ENCODE peak calls at places on chromosomes 6 and 20, in four cellular contexts. One of them, this sample, is unnamed.

GRCh38 chr20:63264519-63264918 is 8.1 kb upstream of the ARFGAP1 start:
- DNase-seq in HepG2: no peak
- DNase-seq in GM12878: no peak
- DNase-seq in K562: no peak
- DNase-seq in this sample: no peak

GRCh38 chr6:32609731-32610640 is 20.3 kb upstream of the HLA-DRB1 start:
- DNase-seq in GM12878: peak; percentile 100
- DNase-seq in HepG2: peak; percentile 21
- DNase-seq in K562: peak; percentile 72
- DNase-seq in this sample: peak; percentile 92

GRCh38 chr6:13554929-13555333 is 19.5 kb upstream of the SIRT5 start:
- DNase-seq in K562: no peak
- DNase-seq in HepG2: no peak
- DNase-seq in GM12878: no peak
- DNase-seq in this sample: no peak

GRCh38 chr6:68975064-68975463 is 340.0 kb downstream of the ADGRB3 start:
- DNase-seq in HepG2: no peak
- DNase-seq in K562: no peak
- DNase-seq in GM12878: no peak
- DNase-seq in this sample: peak; percentile 17

GRCh38 chr6:113873043-113873667 is 16.0 kb downstream of the MARCKS start:
- DNase-seq in HepG2: peak; percentile 88
- DNase-seq in K562: no peak
- DNase-seq in GM12878: no peak
- DNase-seq in this sample: no peak

GRCh38 chr20:43667341-43668132 is 623 bp downstream of the MYBL2 start:
- DNase-seq in GM12878: no peak
- DNase-seq in HepG2: no peak
- DNase-seq in K562: peak; percentile 78
- DNase-seq in this sample: peak; percentile 65

GRCh38 chr6:22653980-22654610 is 84.7 kb downstream of the HDGFL1 start:
- DNase-seq in HepG2: peak; percentile 50
- DNase-seq in GM12878: no peak
- DNase-seq in K562: no peak
- DNase-seq in this sample: no peak

GRCh38 chr6:41984623-41985022 is 43.0 kb upstream of the CCND3 start:
- DNase-seq in K562: no peak
- DNase-seq in HepG2: no peak
- DNase-seq in GM12878: no peak
- DNase-seq in this sample: no peak

GRCh38 chr6:111027219-111027618 is 45.4 kb downstream of the RPF2 start:
- DNase-seq in HepG2: no peak
- DNase-seq in GM12878: no peak
- DNase-seq in K562: no peak
- DNase-seq in this sample: no peak

GRCh38 chr6:14729186-14729871 is 516.5 kb upstream of the JARID2 start:
- DNase-seq in GM12878: peak; percentile 56
- DNase-seq in HepG2: no peak
- DNase-seq in K562: no peak
- DNase-seq in this sample: no peak
- TF ChIP-seq BHLHE40 in GM12878: peak; percentile 16
- TF ChIP-seq BHLHE40 in HepG2: no peak
- TF ChIP-seq BHLHE40 in K562: no peak
- TF ChIP-seq BHLHE40 in this sample: no peak

GRCh38 chr20:50130995-50131394 is 18.0 kb upstream of the UBE2V1 start:
- DNase-seq in GM12878: no peak
- DNase-seq in HepG2: no peak
- DNase-seq in K562: no peak
- DNase-seq in this sample: no peak
- TF ChIP-seq FOXM1 in GM12878: no peak
- TF ChIP-seq FOXM1 in HepG2: no peak
- TF ChIP-seq FOXM1 in K562: no peak
- TF ChIP-seq FOXM1 in this sample: no peak

GRCh38 chr6:125866433-125866832 is 75.7 kb downstream of the NCOA7 start:
- DNase-seq in HepG2: no peak
- DNase-seq in K562: no peak
- DNase-seq in GM12878: no peak
- DNase-seq in this sample: no peak

GRCh38 chr6:125869427-125869826 is 78.7 kb downstream of the NCOA7 start:
- DNase-seq in GM12878: no peak
- DNase-seq in K562: no peak
- DNase-seq in HepG2: no peak
- DNase-seq in this sample: no peak

GRCh38 chr6:125868252-125868651 is 77.5 kb downstream of the NCOA7 start:
- DNase-seq in HepG2: no peak
- DNase-seq in K562: no peak
- DNase-seq in GM12878: no peak
- DNase-seq in this sample: no peak

GRCh38 chr6:125868996-125869395 is 78.2 kb downstream of the NCOA7 start:
- DNase-seq in K562: no peak
- DNase-seq in GM12878: no peak
- DNase-seq in HepG2: no peak
- DNase-seq in this sample: no peak

GRCh38 chr6:125867483-125867935 is 76.7 kb downstream of the NCOA7 start:
- DNase-seq in K562: no peak
- DNase-seq in GM12878: no peak
- DNase-seq in HepG2: peak; percentile 24
- DNase-seq in this sample: no peak
- TF ChIP-seq BHLHE40 in K562: no peak
- TF ChIP-seq BHLHE40 in GM12878: no peak
- TF ChIP-seq BHLHE40 in HepG2: no peak
- TF ChIP-seq BHLHE40 in this sample: no peak

GRCh38 chr6:159357211-159357920 is 188.2 kb downstream of the FNDC1 start:
- DNase-seq in GM12878: no peak
- DNase-seq in K562: no peak
- DNase-seq in HepG2: no peak
- DNase-seq in this sample: no peak

GRCh38 chr6:159360306-159360705 is 191.1 kb downstream of the FNDC1 start:
- DNase-seq in K562: no peak
- DNase-seq in GM12878: no peak
- DNase-seq in HepG2: no peak
- DNase-seq in this sample: no peak

DNA sequence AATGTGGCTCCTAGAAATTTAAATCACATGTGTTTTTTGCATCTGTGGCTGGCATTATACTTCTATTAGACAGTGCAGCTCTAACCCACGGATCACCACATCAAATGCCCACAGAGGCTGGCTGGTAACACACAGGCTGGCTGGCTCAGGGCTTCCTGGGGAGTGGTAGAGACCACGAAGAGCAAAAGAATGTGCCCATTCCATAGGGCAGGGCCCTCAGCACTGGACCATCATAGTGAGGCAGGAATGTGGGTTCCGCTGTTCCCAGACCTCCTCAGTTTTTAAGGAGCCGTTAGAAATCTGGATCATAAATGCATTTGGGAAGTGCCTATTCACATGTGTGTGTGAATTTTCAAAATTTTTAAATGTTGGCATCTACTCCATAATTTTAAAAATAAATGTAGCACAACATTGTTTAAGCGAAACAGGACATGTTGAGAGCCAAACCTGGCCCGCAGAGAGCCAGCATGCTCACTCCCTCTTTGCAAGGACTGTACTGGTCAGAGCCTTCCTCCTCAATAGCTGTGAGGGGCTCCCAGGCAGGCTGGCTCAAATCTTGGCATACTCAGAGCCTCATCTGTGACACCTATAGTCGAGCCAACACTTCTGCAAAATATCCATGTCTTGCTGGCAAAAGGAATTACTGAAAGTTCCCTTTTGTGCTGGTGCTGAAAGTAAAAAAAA is 190.5 kb downstream of the FNDC1 start:
- DNase-seq in HepG2: no peak
- DNase-seq in GM12878: no peak
- DNase-seq in K562: no peak
- DNase-seq in this sample: no peak
- TF ChIP-seq FOXM1 in HepG2: no peak
- TF ChIP-seq FOXM1 in GM12878: no peak
- TF ChIP-seq FOXM1 in K562: no peak
- TF ChIP-seq FOXM1 in this sample: no peak

GRCh38 chr6:18446771-18447170 is 59.6 kb downstream of the RNF144B start:
- DNase-seq in K562: no peak
- DNase-seq in GM12878: no peak
- DNase-seq in HepG2: no peak
- DNase-seq in this sample: no peak
- TF ChIP-seq BHLHE40 in K562: no peak
- TF ChIP-seq BHLHE40 in GM12878: no peak
- TF ChIP-seq BHLHE40 in HepG2: no peak
- TF ChIP-seq BHLHE40 in this sample: no peak

GRCh38 chr6:37557645-37558114 is 58.0 kb upstream of the CCDC167 start:
- DNase-seq in K562: no peak
- DNase-seq in GM12878: no peak
- DNase-seq in HepG2: no peak
- DNase-seq in this sample: no peak
- TF ChIP-seq FOXM1 in K562: no peak
- TF ChIP-seq FOXM1 in GM12878: no peak
- TF ChIP-seq FOXM1 in HepG2: no peak
- TF ChIP-seq FOXM1 in this sample: no peak